ENCODE peak calls at places on chromosomes 5 and 9, in six cellular contexts. C is GM12865, P is fibroblast of mammary gland, O is cardiac muscle cell, R is coronary artery, B is GM10248. S is an unnamed sample.

GRCh38 chr5:102223542-102224444 is 72.3 kb downstream of the SLCO4C1 start:
- DNase-seq in C (peak), P (peak), O (peak), R (no peak), B (peak), S (no peak)

GRCh38 chr5:144254552-144254951 is 83.9 kb downstream of the KCTD16 start:
- DNase-seq in C (no peak), P (no peak), O (no peak), R (no peak), B (no peak), S (no peak)

GRCh38 chr9:109381011-109381729 is 60.3 kb upstream of the EPB41L4B start:
- DNase-seq in C (peak), P (peak), O (no peak), R (no peak), B (peak), S (no peak)

GRCh38 chr5:124718376-124718775 is 28.1 kb downstream of the ZNF608 start:
- DNase-seq in C (no peak), P (no peak), O (no peak), R (no peak), B (no peak), S (no peak)

GRCh38 chr5:172336666-172337310 is 53.2 kb upstream of the UBTD2 start:
- DNase-seq in C (no peak), P (no peak), O (no peak), R (no peak), B (no peak), S (no peak)

GRCh38 chr5:53871050-53871449 is 310.6 kb downstream of the NDUFS4 start:
- DNase-seq in C (no peak), P (no peak), O (no peak), R (no peak), B (no peak), S (no peak)

GRCh38 chr5:113574417-113574816 is 60.9 kb downstream of the YTHDC2 start:
- DNase-seq in C (no peak), P (peak), O (peak), R (no peak), B (no peak), S (no peak)

GRCh38 chr9:133932633-133933032 is 59.5 kb downstream of the VAV2 start:
- DNase-seq in C (no peak), P (no peak), O (no peak), R (no peak), B (no peak), S (no peak)

GRCh38 chr9:117184173-117184572 is 230.7 kb downstream of the ASTN2 start:
- DNase-seq in C (no peak), P (no peak), O (no peak), R (no peak), B (no peak), S (no peak)

GRCh38 chr9:73023025-73023541 is 70.2 kb upstream of the ALDH1A1 start:
- DNase-seq in C (peak), P (peak), O (peak), R (no peak), B (peak), S (peak)

GRCh38 chr5:146962801-146963355 is 84.3 kb upstream of the PPP2R2B start:
- DNase-seq in C (no peak), P (peak), O (peak), R (no peak), B (no peak), S (no peak)

GRCh38 chr5:169873642-169874041 is 106.7 kb downstream of the INSYN2B start:
- DNase-seq in C (no peak), P (peak), O (peak), R (no peak), B (no peak), S (no peak)

GRCh38 chr5:80805038-80805437 is 150.3 kb upstream of the DHFR start:
- DNase-seq in C (no peak), P (no peak), O (no peak), R (no peak), B (no peak), S (no peak)

GRCh38 chr9:76441551-76442322 is 17.2 kb upstream of the GCNT1 start:
- DNase-seq in C (peak), P (peak), O (peak), R (no peak), B (peak), S (no peak)

GRCh38 chr5:141869514-141869913 is 8.7 kb downstream of the PCDH1 start:
- DNase-seq in C (no peak), P (no peak), O (no peak), R (peak), B (no peak), S (no peak)

GRCh38 chr9:125674981-125675973 is 31.7 kb downstream of the MAPKAP1 start:
- DNase-seq in C (no peak), P (peak), O (peak), R (no peak), B (no peak), S (no peak)

GRCh38 chr9:111661802-111662491 is 542 bp downstream of the GNG10 start:
- DNase-seq in C (peak), P (peak), O (peak), R (peak), B (peak), S (no peak)

GRCh38 chr9:99253772-99254431 is 31.8 kb downstream of the SEC61B start:
- DNase-seq in C (peak), P (peak), O (no peak), R (no peak), B (peak), S (no peak)

GRCh38 chr5:73435640-73436534 is 12.7 kb downstream of the FOXD1 start:
- DNase-seq in C (no peak), P (no peak), O (no peak), R (no peak), B (no peak), S (no peak)

GRCh38 chr5:82312373-82312856 is 34.3 kb upstream of the RPS23 start:
- DNase-seq in C (peak), P (peak), O (peak), R (peak), B (peak), S (no peak)

GRCh38 chr5:125967576-125967975 is 455.6 kb upstream of the GRAMD2B start:
- DNase-seq in C (no peak), P (no peak), O (no peak), R (no peak), B (no peak), S (no peak)

GRCh38 chr9:38142201-38142600 is 73.2 kb upstream of the SHB start:
- DNase-seq in C (no peak), P (peak), O (no peak), R (no peak), B (no peak), S (no peak)

GRCh38 chr9:127540664-127541041 is 71.4 kb upstream of the STXBP1 start:
- DNase-seq in C (no peak), P (peak), O (no peak), R (no peak), B (no peak), S (no peak)

GRCh38 chr9:122379340-122379739 is 8.5 kb downstream of the PTGS1 start:
- DNase-seq in C (no peak), P (peak), O (peak), R (no peak), B (no peak), S (no peak)

GRCh38 chr9:105083246-105083645 is 155.3 kb upstream of the ABCA1 start:
- DNase-seq in C (no peak), P (no peak), O (no peak), R (no peak), B (no peak), S (no peak)

GRCh38 chr5:65919773-65920172 is 6.6 kb upstream of the ERBIN start:
- DNase-seq in C (no peak), P (peak), O (no peak), R (no peak), B (no peak), S (no peak)

GRCh38 chr9:84207443-84208032 is 133.0 kb downstream of the SLC28A3 start:
- DNase-seq in C (no peak), P (no peak), O (peak), R (no peak), B (no peak), S (no peak)

GRCh38 chr5:112014771-112015170 is 257.8 kb upstream of the NREP start:
- DNase-seq in C (no peak), P (no peak), O (no peak), R (no peak), B (no peak), S (no peak)

GRCh38 chr9:97510797-97511761 is 9.6 kb downstream of the TMOD1 start:
- DNase-seq in C (peak), P (peak), O (peak), R (no peak), B (peak), S (no peak)

GRCh38 chr9:90505695-90506094 is 136.9 kb downstream of the DIRAS2 start:
- DNase-seq in C (no peak), P (no peak), O (no peak), R (no peak), B (no peak), S (no peak)

GRCh38 chr5:119411935-119412623 is 40.2 kb upstream of the HSD17B4 start:
- DNase-seq in C (peak), P (peak), O (peak), R (peak), B (peak), S (no peak)

GRCh38 chr5:41856644-41857491 is 13.4 kb downstream of the OXCT1 start:
- DNase-seq in C (peak), P (peak), O (peak), R (no peak), B (peak), S (no peak)

GRCh38 chr9:113446323-113446740 is 17.2 kb upstream of the RGS3 start:
- DNase-seq in C (peak), P (peak), O (peak), R (no peak), B (peak), S (no peak)

GRCh38 chr5:10563132-10563939 is 534 bp upstream of the ANKRD33B start:
- DNase-seq in C (peak), P (no peak), O (peak), R (no peak), B (peak), S (no peak)

GRCh38 chr5:171715551-171715950 is 70.1 kb upstream of the SMIM23 start:
- DNase-seq in C (no peak), P (no peak), O (no peak), R (no peak), B (no peak), S (no peak)

GRCh38 chr9:21060919-21061561 is 16.7 kb downstream of the IFNB1 start:
- DNase-seq in C (peak), P (peak), O (peak), R (no peak), B (no peak), S (no peak)
- TF ChIP-seq CTCF in C (no peak), P (peak), O (no peak), R (no peak), B (no peak), S (no peak)

GRCh38 chr9:95193480-95193879 is 124.0 kb downstream of the FANCC start:
- DNase-seq in C (no peak), P (no peak), O (no peak), R (no peak), B (no peak), S (no peak)

GRCh38 chr9:95190413-95190812 is 127.1 kb downstream of the FANCC start:
- DNase-seq in C (no peak), P (no peak), O (no peak), R (no peak), B (no peak), S (no peak)

GRCh38 chr9:95189230-95190098 is 128.0 kb downstream of the FANCC start:
- DNase-seq in C (no peak), P (peak), O (peak), R (no peak), B (no peak), S (no peak)

GRCh38 chr9:95192631-95193030 is 124.9 kb downstream of the FANCC start:
- DNase-seq in C (no peak), P (no peak), O (no peak), R (no peak), B (no peak), S (no peak)

DNA sequence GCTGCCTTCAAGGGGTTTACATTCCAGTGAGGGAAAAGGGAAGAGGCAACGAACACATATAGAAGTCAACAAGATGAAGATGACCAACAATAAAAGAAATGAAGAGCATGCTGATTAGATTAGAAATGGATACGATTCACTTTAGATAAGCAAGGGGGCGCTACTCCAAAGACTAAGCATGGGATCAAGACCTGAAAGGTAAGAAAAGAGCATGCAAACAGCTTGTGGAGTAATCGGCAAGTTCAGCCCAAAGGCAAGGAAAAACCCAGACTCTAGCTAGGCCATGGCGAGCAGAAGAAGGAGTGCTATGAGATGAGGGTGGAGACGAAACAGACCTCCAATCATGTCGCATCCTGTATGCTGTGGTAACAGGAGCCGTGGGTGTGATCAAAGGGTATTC is 124.4 kb downstream of the FANCC start:
- DNase-seq in C (no peak), P (no peak), O (no peak), R (no peak), B (no peak), S (no peak)
- TF ChIP-seq CTCF in C (no peak), P (peak), O (no peak), R (no peak), B (no peak), S (no peak)

GRCh38 chr5:103258957-103259704 is 568 bp downstream of the MACIR start:
- DNase-seq in C (peak), P (peak), O (peak), R (peak), B (peak), S (peak)

GRCh38 chr5:103254921-103255320 is 3.6 kb upstream of the MACIR start:
- DNase-seq in C (no peak), P (no peak), O (no peak), R (no peak), B (no peak), S (no peak)

GRCh38 chr5:103255666-103256065 is 2.9 kb upstream of the MACIR start:
- DNase-seq in C (no peak), P (no peak), O (no peak), R (no peak), B (no peak), S (no peak)

GRCh38 chr5:103258368-103258956 is at the start of gene MACIR:
- DNase-seq in C (peak), P (peak), O (peak), R (peak), B (peak), S (peak)

DNA sequence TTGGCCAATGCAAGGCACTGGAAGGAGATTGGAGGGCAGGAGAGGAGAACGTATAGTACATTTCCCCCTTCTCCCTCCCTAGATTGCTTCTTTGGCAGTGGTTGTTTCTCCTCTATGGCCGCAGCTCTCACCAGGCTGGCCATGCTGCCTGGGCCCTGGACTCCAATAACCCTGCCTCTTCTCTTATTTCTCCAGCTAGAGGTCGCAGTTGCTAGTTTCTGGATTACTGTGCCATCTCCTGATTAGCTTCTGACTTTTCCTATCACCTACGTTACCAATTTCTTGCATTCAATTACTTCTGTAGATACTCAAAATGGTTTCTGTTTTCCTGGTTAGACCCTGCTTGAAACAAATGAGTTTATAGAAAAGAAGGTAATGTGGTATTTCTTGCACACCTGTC is 2.4 kb upstream of the MACIR start:
- DNase-seq in C (peak), P (no peak), O (no peak), R (no peak), B (no peak), S (no peak)
- TF ChIP-seq CTCF in C (peak), P (no peak), O (peak), R (no peak), B (peak), S (no peak)

GRCh38 chr9:95508242-95508967 is 8.4 kb downstream of the PTCH1 start:
- DNase-seq in C (peak), P (no peak), O (peak), R (no peak), B (peak), S (no peak)

GRCh38 chr9:95506438-95506691 is 10.4 kb downstream of the PTCH1 start:
- DNase-seq in C (peak), P (peak), O (peak), R (no peak), B (peak), S (no peak)

GRCh38 chr9:95505676-95506437 is 10.9 kb downstream of the PTCH1 start:
- DNase-seq in C (peak), P (peak), O (peak), R (no peak), B (peak), S (no peak)

GRCh38 chr9:95507456-95508241 is 9.1 kb downstream of the PTCH1 start:
- DNase-seq in C (peak), P (peak), O (peak), R (no peak), B (peak), S (no peak)

DNA sequence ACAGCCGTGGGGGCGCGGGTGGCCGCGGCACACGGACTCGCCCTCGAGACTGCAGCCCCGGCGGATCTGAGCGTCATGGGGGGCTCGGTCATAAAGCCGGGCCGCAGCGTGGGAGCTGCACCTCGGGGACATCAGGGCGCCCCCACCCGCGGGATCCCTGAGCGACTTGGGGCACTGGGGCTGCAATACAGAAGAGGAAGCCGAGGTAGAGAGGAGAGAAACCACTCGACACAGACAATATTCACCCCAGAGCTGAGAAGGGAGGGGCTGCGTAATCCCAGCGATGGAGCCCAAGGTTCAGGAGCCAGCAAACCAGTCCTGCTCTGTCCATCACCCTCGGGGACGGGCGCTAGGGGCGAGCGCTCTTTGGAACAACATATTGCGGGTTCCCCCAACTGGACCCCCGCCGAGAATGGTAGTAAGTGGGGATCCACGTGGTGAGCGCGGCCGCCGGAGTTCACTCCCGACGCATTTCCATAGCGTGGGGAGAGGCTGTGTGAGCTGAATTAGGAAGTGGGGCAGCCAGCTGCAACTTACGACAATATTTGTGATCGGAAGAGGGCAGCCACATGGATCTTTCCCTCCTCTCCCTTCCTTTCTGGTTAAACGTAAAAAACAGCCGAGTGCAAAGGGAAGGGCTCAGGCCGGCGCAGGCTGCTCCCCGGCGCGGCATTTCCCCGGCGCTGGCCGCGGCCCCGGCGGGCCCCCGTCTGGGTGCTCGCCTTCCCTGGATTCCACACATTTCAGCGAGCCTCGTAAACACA is 9.9 kb downstream of the PTCH1 start:
- DNase-seq in C (peak), P (peak), O (peak), R (peak), B (peak), S (peak)
- TF ChIP-seq CTCF in C (no peak), P (no peak), O (no peak), R (no peak), B (peak), S (no peak)

DNA sequence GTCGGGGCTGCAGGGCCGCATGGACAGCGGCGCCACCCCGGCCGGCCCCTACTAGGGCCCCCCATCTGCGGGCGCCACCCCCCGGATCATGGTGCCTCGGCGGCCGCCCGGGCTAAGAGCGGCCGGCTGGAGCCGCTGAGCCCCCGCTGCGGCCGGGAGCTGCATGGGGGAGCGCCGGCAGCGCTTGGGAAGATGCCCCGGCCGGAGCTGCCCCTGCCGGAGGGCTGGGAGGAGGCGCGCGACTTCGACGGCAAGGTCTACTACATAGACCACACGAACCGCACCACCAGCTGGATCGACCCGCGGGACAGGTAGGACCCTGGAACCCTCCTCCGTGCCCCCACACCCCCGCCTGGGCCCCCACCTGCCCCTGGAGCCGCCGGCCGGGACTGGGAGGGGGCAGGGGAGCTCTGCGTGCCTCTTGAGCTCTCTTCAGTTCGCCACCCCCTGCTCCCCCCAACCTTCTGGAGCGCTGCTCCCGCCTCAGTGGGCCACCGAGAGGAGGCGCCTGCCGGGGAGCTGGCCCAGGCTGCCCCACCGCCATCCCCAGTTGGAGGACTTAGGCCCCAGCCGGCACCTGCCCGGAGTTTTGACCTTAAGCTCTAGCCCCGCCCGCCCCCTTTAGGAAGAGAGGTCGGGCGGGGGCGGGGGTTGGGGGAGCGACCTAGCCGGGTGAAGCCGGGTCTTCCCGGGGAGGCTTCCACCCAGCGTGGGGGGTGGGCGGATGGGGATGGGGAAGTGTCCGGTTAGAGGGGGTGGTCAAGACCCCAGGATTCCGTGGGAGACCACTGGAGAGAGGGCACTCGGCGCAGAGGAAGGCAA is 727 bp downstream of the WWC1 start:
- DNase-seq in C (peak), P (no peak), O (peak), R (no peak), B (peak), S (peak)
- TF ChIP-seq CTCF in C (peak), P (no peak), O (no peak), R (no peak), B (no peak), S (no peak)

S was measured in mesothelial cell of epicardium.